ENCODE peak calls at places on chromosomes 7 and 10, in four cellular contexts. One of them, this sample, is unnamed. For H3K9me2 and H4K20me1, the result is how much of the 10 kb centered on the place peaks cover.

GRCh38 chr7:18013936-18014335 is 13.7 kb downstream of the PRPS1L1 start:
- DNase-seq in SK-N-SH: no peak
- DNase-seq in hepatocyte: no peak
- DNase-seq in PC-3: peak
- DNase-seq in this sample: no peak

GRCh38 chr7:150939052-150939810 is 38.9 kb downstream of the KCNH2 start:
- DNase-seq in SK-N-SH: peak
- DNase-seq in hepatocyte: no peak
- DNase-seq in PC-3: no peak
- DNase-seq in this sample: no peak

GRCh38 chr7:135845415-135846075 is 96.9 kb upstream of the FAM180A start:
- DNase-seq in SK-N-SH: no peak
- DNase-seq in hepatocyte: no peak
- DNase-seq in PC-3: no peak
- DNase-seq in this sample: peak

GRCh38 chr10:43342279-43343125 is 28.9 kb upstream of the FXYD4 start:
- DNase-seq in SK-N-SH: no peak
- DNase-seq in hepatocyte: no peak
- DNase-seq in PC-3: no peak
- DNase-seq in this sample: no peak

GRCh38 chr10:96565774-96566173 is 21.0 kb downstream of the TM9SF3 start:
- DNase-seq in SK-N-SH: peak
- DNase-seq in hepatocyte: no peak
- DNase-seq in PC-3: peak
- DNase-seq in this sample: no peak

GRCh38 chr7:140262242-140262903 is 85.6 kb upstream of the KDM7A start:
- DNase-seq in SK-N-SH: no peak
- DNase-seq in hepatocyte: no peak
- DNase-seq in PC-3: no peak
- DNase-seq in this sample: no peak

GRCh38 chr10:103433858-103434257 is 18.3 kb downstream of the CALHM2 start:
- DNase-seq in SK-N-SH: no peak
- DNase-seq in hepatocyte: no peak
- DNase-seq in PC-3: no peak
- DNase-seq in this sample: no peak

GRCh38 chr10:2925631-2926030 is 141.7 kb upstream of the PFKP start:
- DNase-seq in SK-N-SH: no peak
- DNase-seq in hepatocyte: no peak
- DNase-seq in PC-3: peak
- DNase-seq in this sample: no peak

GRCh38 chr7:71925663-71926062 is 486.5 kb downstream of the CALN1 start:
- DNase-seq in SK-N-SH: peak
- DNase-seq in hepatocyte: no peak
- DNase-seq in PC-3: no peak
- DNase-seq in this sample: peak

GRCh38 chr10:60314306-60314940 is 75.3 kb downstream of the ANK3 start:
- DNase-seq in SK-N-SH: no peak
- DNase-seq in hepatocyte: peak
- DNase-seq in PC-3: peak
- DNase-seq in this sample: peak

GRCh38 chr10:97140887-97141745 is 44.6 kb downstream of the SLIT1 start:
- DNase-seq in SK-N-SH: peak
- DNase-seq in hepatocyte: peak
- DNase-seq in PC-3: no peak
- DNase-seq in this sample: no peak

GRCh38 chr10:43263551-43264323 is 3.1 kb downstream of the RASGEF1A start:
- DNase-seq in SK-N-SH: peak
- DNase-seq in hepatocyte: no peak
- DNase-seq in PC-3: no peak
- DNase-seq in this sample: no peak

GRCh38 chr7:130880668-130881067 is 146.7 kb upstream of the KLF14 start:
- DNase-seq in SK-N-SH: no peak
- DNase-seq in hepatocyte: no peak
- DNase-seq in PC-3: peak
- DNase-seq in this sample: no peak

GRCh38 chr7:3217166-3217565 is 83.9 kb upstream of the SDK1 start:
- DNase-seq in SK-N-SH: no peak
- DNase-seq in hepatocyte: peak
- DNase-seq in PC-3: peak
- DNase-seq in this sample: no peak

DNA sequence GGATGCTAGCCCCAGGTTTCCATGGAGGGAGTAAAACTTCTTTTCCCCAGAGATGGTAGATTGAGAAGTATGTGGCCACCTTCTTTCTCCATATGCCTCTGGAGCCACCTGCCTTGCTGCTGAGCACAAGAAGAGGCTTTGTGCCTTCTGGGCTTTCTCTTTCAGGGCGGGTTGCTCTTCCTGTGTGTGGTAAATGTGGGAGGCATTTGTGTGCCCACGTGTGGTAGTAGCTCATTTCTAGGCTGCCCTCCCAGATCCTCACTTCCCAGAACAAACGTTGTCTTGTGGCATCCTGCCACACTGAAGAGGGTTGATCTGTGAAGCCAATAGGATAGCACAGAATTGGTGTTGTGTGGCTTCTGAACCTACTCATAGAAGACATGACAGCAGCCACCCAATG is 342.0 kb upstream of the PODXL start:
- DNase-seq in SK-N-SH: no peak
- DNase-seq in hepatocyte: no peak
- DNase-seq in PC-3: peak
- DNase-seq in this sample: no peak
- H3K9me2 ChIP-seq in SK-N-SH: under half
- H3K9me2 ChIP-seq in hepatocyte: under half
- H3K9me2 ChIP-seq in PC-3: under half
- H3K9me2 ChIP-seq in this sample: under half

DNA sequence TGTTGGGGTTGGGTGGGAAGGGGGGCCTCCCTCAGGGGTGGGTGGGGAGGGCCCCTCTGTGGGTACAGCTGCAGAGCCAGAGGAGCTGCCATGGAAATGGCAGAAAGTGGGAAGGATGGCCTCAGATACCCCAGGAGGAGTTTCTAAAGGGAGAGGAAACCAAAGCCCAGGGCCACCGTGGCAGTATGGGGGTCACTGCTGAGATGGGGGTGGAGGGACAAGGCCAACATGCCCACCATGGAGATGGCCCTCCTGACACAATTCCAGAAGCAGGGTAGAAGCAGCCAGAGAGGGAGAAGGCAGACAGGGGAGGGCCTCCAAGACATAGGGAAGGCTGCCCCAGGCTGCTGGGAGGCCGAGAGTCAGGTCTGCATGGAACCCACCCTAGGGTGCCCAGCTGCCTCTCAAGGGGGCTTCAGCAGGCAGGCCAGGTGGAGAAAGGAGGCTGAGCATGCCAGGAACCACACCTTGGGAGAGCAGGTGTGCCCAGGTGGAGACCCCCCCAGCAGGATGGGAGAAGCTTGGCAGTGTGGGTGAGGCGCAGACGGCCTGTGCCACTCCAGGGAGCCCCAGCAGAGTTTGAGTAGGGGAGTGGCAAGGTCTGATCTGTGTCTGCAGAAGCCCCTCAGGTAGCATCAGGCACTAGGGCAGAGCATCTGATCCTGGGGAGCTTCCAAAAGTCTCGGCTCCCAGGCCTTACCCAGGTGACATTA is 146.8 kb downstream of the ARHGAP22 start:
- DNase-seq in SK-N-SH: no peak
- DNase-seq in hepatocyte: no peak
- DNase-seq in PC-3: no peak
- DNase-seq in this sample: no peak
- H4K20me1 ChIP-seq in SK-N-SH: under half
- H4K20me1 ChIP-seq in hepatocyte: under half
- H4K20me1 ChIP-seq in PC-3: under half
- H4K20me1 ChIP-seq in this sample: under half

GRCh38 chr7:131897016-131897789 is 340.8 kb upstream of the PODXL start:
- DNase-seq in SK-N-SH: peak
- DNase-seq in hepatocyte: no peak
- DNase-seq in PC-3: peak
- DNase-seq in this sample: no peak
- H3K9me2 ChIP-seq in SK-N-SH: under half
- H3K9me2 ChIP-seq in hepatocyte: under half
- H3K9me2 ChIP-seq in PC-3: under half
- H3K9me2 ChIP-seq in this sample: under half

GRCh38 chr10:7792541-7792940 is 4.6 kb downstream of the ATP5F1C start:
- DNase-seq in SK-N-SH: no peak
- DNase-seq in hepatocyte: no peak
- DNase-seq in PC-3: peak
- DNase-seq in this sample: no peak
- H4K20me1 ChIP-seq in SK-N-SH: half or more
- H4K20me1 ChIP-seq in hepatocyte: half or more
- H4K20me1 ChIP-seq in PC-3: under half
- H4K20me1 ChIP-seq in this sample: half or more

GRCh38 chr7:99949645-99950228 is 20.3 kb upstream of the GJC3 start:
- DNase-seq in SK-N-SH: no peak
- DNase-seq in hepatocyte: no peak
- DNase-seq in PC-3: peak
- DNase-seq in this sample: peak
- H3K9me2 ChIP-seq in SK-N-SH: under half
- H3K9me2 ChIP-seq in hepatocyte: under half
- H3K9me2 ChIP-seq in PC-3: under half
- H3K9me2 ChIP-seq in this sample: under half

DNA sequence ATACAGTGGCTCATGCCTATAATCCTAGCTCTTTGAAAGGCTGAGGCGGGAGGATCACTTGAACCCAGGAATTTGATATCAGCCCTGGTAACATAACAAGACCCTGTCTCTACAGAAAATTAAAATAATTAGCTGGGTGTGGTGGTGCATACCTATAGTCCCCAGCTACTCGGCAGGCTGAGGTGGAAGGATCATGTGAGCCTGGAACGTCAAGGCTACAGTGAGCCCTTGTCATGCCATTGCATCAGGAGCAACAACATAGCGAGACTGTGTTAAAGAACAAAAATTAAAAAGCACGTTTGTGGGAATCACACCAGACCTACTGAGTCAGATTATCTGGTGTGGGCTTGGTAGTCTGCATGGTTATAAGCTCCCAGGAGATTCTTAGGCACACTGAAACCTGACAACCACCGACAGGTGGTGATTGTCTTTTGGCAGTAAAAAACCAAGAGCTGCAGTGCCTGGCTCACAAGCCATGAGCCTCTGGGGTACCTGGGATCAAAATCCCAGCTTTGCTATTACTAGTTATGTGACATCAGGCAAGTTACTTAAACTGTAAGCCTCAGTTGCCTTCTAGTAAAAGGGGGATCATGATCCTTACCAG is 146.9 kb downstream of the SND1 start:
- DNase-seq in SK-N-SH: no peak
- DNase-seq in hepatocyte: no peak
- DNase-seq in PC-3: no peak
- DNase-seq in this sample: no peak
- H4K20me1 ChIP-seq in SK-N-SH: half or more
- H4K20me1 ChIP-seq in hepatocyte: under half
- H4K20me1 ChIP-seq in PC-3: under half
- H4K20me1 ChIP-seq in this sample: under half

DNA sequence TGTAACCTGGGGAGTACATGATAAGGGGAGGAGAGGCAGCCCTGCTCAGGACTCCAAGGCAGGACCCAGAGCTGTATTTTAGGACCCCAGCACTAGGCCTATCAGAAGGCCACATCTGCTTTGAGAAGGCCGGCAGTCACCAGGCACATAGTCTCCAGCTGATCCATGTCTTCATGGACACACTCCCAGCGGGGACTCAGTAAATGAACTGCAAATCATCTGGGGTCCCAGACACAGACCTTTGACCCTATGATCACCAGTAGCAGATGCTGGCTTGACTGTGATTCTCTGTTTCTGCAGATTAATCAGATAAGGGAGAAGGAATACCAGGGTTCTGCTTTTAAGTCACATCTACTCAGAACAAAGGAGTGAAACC is 341.4 kb upstream of the PODXL start:
- DNase-seq in SK-N-SH: no peak
- DNase-seq in hepatocyte: no peak
- DNase-seq in PC-3: no peak
- DNase-seq in this sample: no peak
- H3K9me2 ChIP-seq in SK-N-SH: under half
- H3K9me2 ChIP-seq in hepatocyte: under half
- H3K9me2 ChIP-seq in PC-3: under half
- H3K9me2 ChIP-seq in this sample: under half

GRCh38 chr10:12549297-12549696 is 199.9 kb downstream of the CAMK1D start:
- DNase-seq in SK-N-SH: no peak
- DNase-seq in hepatocyte: no peak
- DNase-seq in PC-3: peak
- DNase-seq in this sample: peak
- H4K20me1 ChIP-seq in SK-N-SH: under half
- H4K20me1 ChIP-seq in hepatocyte: under half
- H4K20me1 ChIP-seq in PC-3: under half
- H4K20me1 ChIP-seq in this sample: under half

GRCh38 chr7:54712777-54713176 is 46.2 kb downstream of the SEC61G start:
- DNase-seq in SK-N-SH: no peak
- DNase-seq in hepatocyte: no peak
- DNase-seq in PC-3: no peak
- DNase-seq in this sample: no peak
- H3K9me2 ChIP-seq in SK-N-SH: under half
- H3K9me2 ChIP-seq in hepatocyte: under half
- H3K9me2 ChIP-seq in PC-3: under half
- H3K9me2 ChIP-seq in this sample: under half

DNA sequence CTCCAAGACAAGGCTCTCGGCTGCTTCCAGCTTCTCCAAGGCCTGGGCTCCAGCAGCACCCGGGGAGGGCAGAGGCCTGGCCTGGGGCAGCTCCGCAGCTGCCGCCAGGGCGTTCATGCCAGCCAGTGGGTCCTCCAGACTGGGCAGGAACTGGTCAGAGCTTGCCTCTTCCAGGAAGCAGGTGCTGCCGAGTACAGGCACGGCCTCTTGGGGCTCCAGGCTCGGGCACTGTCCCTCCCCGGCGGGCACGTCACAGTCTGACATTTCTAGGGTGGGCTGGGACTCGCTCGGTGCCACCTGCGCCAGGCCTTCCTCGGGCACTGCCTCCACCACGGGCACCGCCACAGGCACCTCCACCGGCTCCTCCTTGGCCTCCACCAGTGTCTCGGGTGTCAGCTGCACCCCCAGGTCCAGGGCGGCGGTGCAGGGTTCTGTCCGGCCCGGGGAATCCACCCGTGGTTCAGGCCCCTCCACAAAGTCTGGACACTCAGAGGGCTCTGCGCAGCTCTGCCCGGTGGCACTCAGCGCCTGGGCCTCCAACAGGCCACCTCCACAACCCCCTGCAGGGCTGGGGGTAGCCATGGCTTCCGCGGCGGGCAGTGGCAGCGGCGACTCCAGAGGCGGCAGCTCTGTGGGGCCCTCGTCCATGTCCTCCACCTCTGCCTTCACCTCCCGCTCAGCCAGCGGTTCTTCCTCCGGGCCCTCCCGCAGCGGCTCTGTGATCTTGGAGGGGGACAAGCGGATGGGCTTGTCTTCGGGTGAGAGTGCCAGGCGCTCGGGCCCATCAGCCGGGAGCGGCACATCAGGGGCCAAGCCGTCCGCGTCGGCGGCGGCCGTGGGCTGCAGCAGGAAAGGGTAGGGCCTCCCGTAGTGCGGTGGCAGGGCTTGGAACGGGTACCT is 52.9 kb downstream of the TNRC18 start:
- DNase-seq in SK-N-SH: no peak
- DNase-seq in hepatocyte: no peak
- DNase-seq in PC-3: no peak
- DNase-seq in this sample: no peak
- H4K20me1 ChIP-seq in SK-N-SH: half or more
- H4K20me1 ChIP-seq in hepatocyte: half or more
- H4K20me1 ChIP-seq in PC-3: under half
- H4K20me1 ChIP-seq in this sample: under half

This sample was measured in OCI-LY7.